ENCODE peak calls at places on chromosome 16, in ten cellular contexts. N is heart right ventricle; J is Peyer's patch; G is CD8-positive, alpha-beta T cell; A is stomach; Q is endothelial cell of umbilical vein; P is uterus; U is tibial nerve; H is CD8-positive, alpha-beta memory T cell; I is HCT116. K is an unnamed sample. For H3K4me1, the result is how much of the 10 kb centered on the place peaks cover.

GRCh38 chr16:70563571-70563970 is 40.0 kb downstream of the SF3B3 start:
- DNase-seq in P (no peak), U (no peak), N (no peak), G (no peak), H (no peak), J (no peak), I (no peak), A (no peak), Q (no peak), K (no peak)

GRCh38 chr16:59412275-59412841 is 678.2 kb upstream of the GOT2 start:
- DNase-seq in U (no peak), J (no peak), I (no peak), Q (peak), N (no peak), P (no peak), G (no peak), A (no peak), H (no peak), K (no peak)

GRCh38 chr16:53668869-53669268 is 34.8 kb downstream of the RPGRIP1L start:
- DNase-seq in G (no peak), U (no peak), A (no peak), N (no peak), Q (no peak), H (no peak), I (no peak), P (no peak), J (no peak), K (no peak)

GRCh38 chr16:64375386-64375980 is 746.4 kb downstream of the CDH11 start:
- DNase-seq in Q (no peak), I (no peak), N (no peak), U (no peak), P (no peak), H (no peak), A (no peak), J (no peak), G (no peak), K (no peak)

GRCh38 chr16:85491798-85492616 is 121.1 kb upstream of the GSE1 start:
- DNase-seq in A (peak), P (peak), H (no peak), I (peak), N (peak), U (no peak), Q (no peak), J (no peak), G (no peak), K (peak)

GRCh38 chr16:4868046-4868445 is 20.8 kb downstream of the UBN1 start:
- DNase-seq in H (no peak), U (no peak), J (no peak), Q (no peak), G (no peak), I (no peak), A (no peak), P (no peak), N (no peak), K (no peak)

GRCh38 chr16:466651-467050 is 41.2 kb downstream of the RAB11FIP3 start:
- DNase-seq in J (no peak), U (no peak), P (no peak), G (no peak), H (no peak), A (no peak), N (no peak), Q (no peak), I (no peak), K (no peak)

GRCh38 chr16:84875846-84876245 is 56.1 kb downstream of the CRISPLD2 start:
- DNase-seq in H (no peak), P (no peak), A (no peak), U (no peak), Q (no peak), J (no peak), N (no peak), G (no peak), I (no peak), K (no peak)

GRCh38 chr16:66746682-66747081 is 4.7 kb downstream of the DYNC1LI2 start:
- DNase-seq in J (no peak), I (no peak), U (no peak), A (no peak), N (no peak), G (no peak), Q (no peak), H (no peak), P (no peak), K (no peak)

GRCh38 chr16:56506941-56507340 is 12.9 kb downstream of the BBS2 start:
- DNase-seq in H (no peak), A (no peak), G (no peak), U (no peak), P (no peak), I (no peak), J (no peak), Q (peak), N (no peak), K (no peak)

DNA sequence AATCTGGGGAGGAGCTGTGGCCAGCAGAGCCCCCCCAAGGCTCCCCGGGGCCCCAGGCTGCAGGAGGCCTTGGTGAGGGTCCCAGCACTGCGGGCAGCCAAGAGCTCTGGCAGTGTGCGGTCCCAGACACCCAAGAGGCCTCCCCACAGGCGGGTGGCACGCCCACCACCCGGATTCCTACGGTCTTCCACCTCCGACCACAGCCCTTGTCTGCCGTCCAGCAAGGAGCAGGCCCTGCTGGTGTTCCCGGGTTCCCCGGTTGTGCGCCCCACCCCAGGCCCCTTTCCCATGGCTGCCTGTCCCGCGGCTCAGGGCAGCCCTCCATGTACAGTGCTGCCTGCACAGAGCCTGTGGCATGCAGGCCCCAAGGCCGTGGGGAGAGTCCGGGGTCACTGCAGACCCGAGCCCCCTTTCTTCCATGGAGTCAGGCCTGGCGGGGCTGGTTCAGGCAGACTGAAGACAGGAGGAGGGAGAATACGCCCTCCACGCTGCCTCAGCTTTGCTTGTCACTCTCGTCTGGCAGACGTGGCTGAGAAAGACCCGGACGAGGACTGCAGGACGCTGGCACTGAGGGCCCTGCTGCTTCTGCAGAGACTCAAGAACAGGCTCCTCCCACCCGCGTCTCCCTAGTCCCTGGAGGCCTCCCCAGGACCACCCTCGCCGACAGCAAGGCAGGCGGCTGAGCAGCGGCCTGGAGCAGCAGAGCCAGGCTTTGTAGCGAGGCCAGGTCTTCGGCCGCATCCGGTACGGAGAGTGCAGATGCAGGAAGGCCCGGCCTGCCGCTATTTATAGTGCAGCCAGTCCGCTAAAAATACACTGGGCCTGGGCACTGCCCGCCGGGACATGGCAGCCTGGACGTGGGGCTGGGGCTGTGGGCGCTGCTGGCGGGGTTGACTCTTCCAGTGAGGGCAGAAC is 16.4 kb downstream of the TELO2 start:
- DNase-seq in U (no peak), J (no peak), A (no peak), H (no peak), I (no peak), N (peak), Q (peak), G (no peak), P (peak), K (peak)
- H3K27ac ChIP-seq in U (peak), J (no peak), A (peak), H (no peak), I (no peak), N (peak), Q (no peak), G (no peak), P (peak), K (peak)

DNA sequence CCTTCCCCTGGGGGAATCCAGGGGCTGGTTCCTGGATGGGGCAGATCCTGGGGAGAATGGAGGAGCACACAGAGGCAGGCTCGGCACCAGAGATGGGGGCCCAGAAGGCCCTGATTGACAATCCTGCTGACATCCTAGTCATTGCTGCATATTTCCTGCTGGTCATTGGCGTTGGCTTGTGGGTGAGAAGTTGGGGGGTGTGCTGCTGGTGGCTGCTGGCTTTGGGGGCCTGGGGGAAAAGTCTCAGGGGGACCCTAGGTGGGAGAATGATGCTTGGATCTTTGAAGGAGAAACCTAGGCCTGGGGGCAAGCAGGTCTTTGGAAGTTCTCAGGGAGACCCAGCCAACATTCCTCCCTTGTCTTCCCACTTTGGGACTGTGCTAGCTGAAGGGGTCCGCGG is at the start of gene SLC5A2:
- DNase-seq in I (no peak), J (no peak), N (no peak), P (no peak), U (no peak), H (no peak), Q (no peak), G (no peak), A (no peak), K (no peak)
- H3K4me3 ChIP-seq in I (no peak), J (no peak), N (no peak), P (no peak), U (no peak), H (no peak), Q (no peak), G (no peak), A (no peak), K (no peak)

GRCh38 chr16:16003719-16004313 is 54.4 kb downstream of the ABCC1 start:
- DNase-seq in I (no peak), G (no peak), N (no peak), U (no peak), A (no peak), J (no peak), P (no peak), H (no peak), Q (no peak), K (no peak)
- H3K4me1 ChIP-seq in I (under half), G (under half), N (under half), U (under half), A (under half), J (under half), P (under half), H (under half), Q (under half), K (under half)

DNA sequence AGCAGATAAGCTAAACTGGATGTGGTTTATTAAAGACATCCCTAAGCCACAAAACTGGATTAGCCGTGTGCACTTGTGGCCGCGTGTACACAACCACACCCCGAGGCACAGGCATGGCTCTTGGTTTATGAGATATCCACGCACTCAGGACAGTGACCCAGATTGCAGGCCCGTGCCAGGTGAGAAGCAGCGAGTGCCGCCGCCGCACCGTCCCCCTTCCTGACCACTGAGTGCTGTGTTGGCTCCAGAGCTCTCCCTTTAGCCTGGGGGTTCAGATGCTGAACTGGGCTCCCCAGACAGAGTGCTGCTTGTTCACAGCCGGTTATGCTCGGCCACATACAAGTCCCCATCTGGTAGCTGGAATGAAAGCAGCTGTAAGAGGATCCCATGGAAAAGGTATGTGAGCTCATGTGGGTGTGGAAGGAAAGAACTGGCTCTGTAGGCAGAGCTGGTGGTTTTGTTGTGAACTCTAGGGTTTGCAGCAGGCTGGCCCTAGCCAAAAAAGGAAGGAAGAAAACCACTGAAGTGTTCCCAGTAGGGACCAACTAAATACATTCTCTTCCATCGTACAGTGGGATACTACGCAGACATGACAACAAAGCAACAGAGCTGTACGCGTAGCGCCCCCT is 29.5 kb downstream of the KNOP1 start:
- DNase-seq in N (no peak), H (no peak), P (no peak), A (no peak), I (no peak), Q (no peak), U (peak), J (no peak), G (no peak), K (no peak)
- H3K27ac ChIP-seq in N (no peak), H (no peak), P (peak), A (no peak), I (no peak), Q (no peak), U (peak), J (no peak), G (no peak), K (no peak)

DNA sequence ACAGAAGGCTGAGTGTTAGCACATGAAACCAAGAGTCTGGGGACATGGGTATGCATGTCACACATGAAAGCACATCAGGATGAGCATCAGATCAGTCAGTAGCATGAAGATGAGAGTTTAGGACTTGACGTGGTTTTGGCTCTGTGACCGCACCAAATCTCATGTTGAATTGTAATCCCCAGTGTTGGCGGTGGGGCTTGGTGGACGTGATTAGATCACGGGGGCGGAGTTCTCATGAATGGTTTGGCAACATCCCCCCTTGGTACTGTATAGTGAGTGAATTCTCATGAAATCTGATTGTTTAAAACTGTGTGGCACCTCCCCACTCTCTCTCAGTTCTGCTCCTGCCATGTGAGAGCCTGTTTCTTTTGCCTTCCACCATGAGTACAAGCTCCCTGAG is 46.4 kb downstream of the CNGB1 start:
- DNase-seq in N (no peak), G (no peak), I (no peak), P (no peak), H (no peak), Q (no peak), J (no peak), U (no peak), A (no peak), K (no peak)
- H3K4me3 ChIP-seq in N (no peak), G (no peak), I (no peak), P (no peak), H (no peak), Q (no peak), J (no peak), U (no peak), A (no peak), K (no peak)

GRCh38 chr16:68072038-68072695 is 13.0 kb upstream of the NFATC3 start:
- DNase-seq in A (no peak), H (no peak), G (no peak), N (no peak), I (no peak), Q (no peak), J (no peak), P (peak), U (peak), K (no peak)

GRCh38 chr16:68074850-68075249 is 10.3 kb upstream of the NFATC3 start:
- DNase-seq in H (peak), J (peak), Q (no peak), A (peak), N (no peak), G (peak), I (no peak), P (no peak), U (no peak), K (no peak)

GRCh38 chr16:68076560-68076959 is 8.6 kb upstream of the NFATC3 start:
- DNase-seq in I (no peak), H (no peak), A (no peak), Q (no peak), P (no peak), G (no peak), J (peak), U (no peak), N (no peak), K (no peak)

GRCh38 chr16:68075980-68076379 is 9.2 kb upstream of the NFATC3 start:
- DNase-seq in A (no peak), J (peak), N (no peak), I (no peak), H (no peak), G (no peak), U (no peak), P (no peak), Q (no peak), K (no peak)

DNA sequence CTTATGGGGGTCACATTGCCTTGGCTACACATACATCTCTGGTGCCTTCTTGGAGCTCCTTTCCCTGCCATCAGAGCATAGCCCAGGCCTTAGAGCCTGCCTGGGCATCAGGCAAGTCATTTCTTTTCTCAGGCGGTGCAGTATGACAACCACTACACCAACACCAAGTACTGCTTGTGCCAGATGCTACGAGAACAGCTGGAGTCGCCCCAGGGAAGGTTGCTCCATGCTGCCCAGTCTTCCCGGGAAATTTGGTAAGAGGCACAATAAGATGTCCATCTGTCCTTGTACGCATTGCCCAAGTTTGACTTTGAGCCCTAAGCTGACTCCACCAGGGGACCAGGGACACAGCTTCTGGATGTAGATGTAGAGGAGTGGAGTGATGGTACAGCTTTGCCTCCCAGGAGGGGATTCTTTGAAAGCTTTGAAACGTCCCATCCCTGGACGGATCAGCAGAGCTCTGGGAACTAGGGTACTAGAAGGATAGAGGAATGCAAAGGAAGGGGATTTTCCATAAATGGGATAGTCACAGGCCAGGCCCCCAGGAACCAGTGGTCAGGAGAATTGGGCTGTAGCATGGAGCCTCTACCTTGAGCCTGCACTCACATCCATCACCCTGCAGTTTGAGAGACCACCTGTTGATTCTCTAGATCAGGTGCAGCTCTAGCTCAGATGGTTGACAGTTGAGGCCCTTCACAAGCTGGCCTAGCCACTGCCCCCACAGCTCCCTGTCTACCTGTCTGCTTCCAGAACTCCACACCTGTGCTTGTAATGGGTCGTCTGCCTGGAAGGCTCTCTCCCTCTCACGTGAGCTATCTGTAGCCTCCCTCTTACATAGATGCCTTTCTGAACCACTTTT is 11.0 kb upstream of the NFATC3 start:
- DNase-seq in J (peak), P (no peak), H (no peak), Q (no peak), N (no peak), A (no peak), U (no peak), I (no peak), G (no peak), K (no peak)
- H3K4me1 ChIP-seq in J (half or more), P (under half), H (half or more), Q (under half), N (under half), A (under half), U (under half), I (under half), G (half or more), K (under half)

GRCh38 chr16:8964462-8964861 is 756 bp upstream of the USP7 start:
- DNase-seq in J (no peak), G (no peak), H (no peak), Q (no peak), N (no peak), I (no peak), P (no peak), U (no peak), A (no peak), K (no peak)
- H3K27ac ChIP-seq in J (peak), G (peak), H (peak), Q (no peak), N (peak), I (peak), P (peak), U (peak), A (peak), K (peak)